ENCODE peak calls at places on chromosomes 4 and X, in six cellular contexts. X is occipital lobe, V is NCI-H1092 treated with DMSO at 0.1 percent for 48 hours, E is NCI-H524, W is BJ, L is AML-193. C is an unnamed sample.
A peak's percentile ranks its signal among the peaks of the same experiment; 100 is the strongest.

GRCh38 chr4:6062133-6062532 is 43.9 kb upstream of the C4orf50 start:
- DNase-seq in X (no peak), V (no peak), E (no peak), W (no peak), L (no peak), C (no peak)

GRCh38 chrX:10904220-10904619 is 206.9 kb upstream of the HCCS start:
- DNase-seq in X (no peak), V (no peak), E (no peak), W (no peak), L (no peak), C (no peak)

GRCh38 chr4:138242076-138242829 is at the start of gene SLC7A11:
- DNase-seq in X (peak; percentile 5), V (peak; percentile 85), E (peak; percentile 62), W (peak; percentile 98), L (peak; percentile 98), C (peak; percentile 21)

GRCh38 chr4:125787707-125788106 is 473.0 kb downstream of the FAT4 start:
- DNase-seq in X (no peak), V (peak; percentile 22), E (no peak), W (no peak), L (no peak), C (no peak)

GRCh38 chr4:42048394-42048793 is 58.1 kb downstream of the SLC30A9 start:
- DNase-seq in X (no peak), V (no peak), E (no peak), W (peak; percentile 47), L (no peak), C (no peak)

GRCh38 chr4:158811216-158811540 is 42.4 kb downstream of the FNIP2 start:
- DNase-seq in X (no peak), V (no peak), E (no peak), W (no peak), L (no peak), C (no peak)

GRCh38 chr4:185846550-185847210 is 34.7 kb upstream of the SORBS2 start:
- DNase-seq in X (no peak), V (no peak), E (no peak), W (no peak), L (no peak), C (no peak)

GRCh38 chrX:17007134-17007768 is 60.8 kb downstream of the REPS2 start:
- DNase-seq in X (no peak), V (peak; percentile 19), E (peak; percentile 86), W (no peak), L (no peak), C (no peak)

GRCh38 chr4:37951465-37952352 is 8.5 kb upstream of the PTTG2 start:
- DNase-seq in X (no peak), V (no peak), E (no peak), W (no peak), L (peak; percentile 61), C (no peak)

GRCh38 chrX:39948564-39948963 is 149.2 kb downstream of the BCOR start:
- DNase-seq in X (no peak), V (peak; percentile 65), E (no peak), W (no peak), L (no peak), C (no peak)

GRCh38 chr4:101208171-101208570 is 139.2 kb downstream of the PPP3CA start:
- DNase-seq in X (no peak), V (no peak), E (no peak), W (no peak), L (no peak), C (no peak)